ENCODE peak calls at places on chromosomes 16 and 17, in four cellular contexts. M is SHP77; D is activated CD4-positive, alpha-beta T cell treated with anti-CD3 and anti-CD28 coated beads, Interleukin-2, amount 10 ng/mL, durations not matched to agents 7 days and 5 days; G is nucleus accumbens. S is an unnamed sample.

GRCh38 chr17:57481901-57482300 is 225.6 kb downstream of the MSI2 start:
- DNase-seq in M (no peak), D (no peak), G (no peak), S (no peak)

GRCh38 chr16:50679676-50680555 is 1.2 kb downstream of the SNX20 start:
- DNase-seq in M (no peak), D (no peak), G (no peak), S (no peak)

GRCh38 chr16:73202176-73202729 is 154.3 kb upstream of the ZFHX3 start:
- DNase-seq in M (no peak), D (no peak), G (no peak), S (no peak)

GRCh38 chr16:86248325-86248905 is 261.9 kb upstream of the FOXF1 start:
- DNase-seq in M (no peak), D (no peak), G (no peak), S (no peak)

GRCh38 chr16:5056347-5056746 is 9.4 kb downstream of the C16orf89 start:
- DNase-seq in M (no peak), D (peak), G (no peak), S (no peak)

GRCh38 chr16:5504028-5504758 is 406.6 kb upstream of the EEF2KMT start:
- DNase-seq in M (no peak), D (no peak), G (peak), S (peak)

GRCh38 chr17:38584350-38584925 is 21.3 kb downstream of the SRCIN1 start:
- DNase-seq in M (peak), D (peak), G (peak), S (peak)

GRCh38 chr16:3007957-3008748 is 4.6 kb upstream of the CLDN9 start:
- DNase-seq in M (no peak), D (no peak), G (no peak), S (no peak)

GRCh38 chr16:60127196-60127595 is 1393.1 kb upstream of the GOT2 start:
- DNase-seq in M (no peak), D (no peak), G (no peak), S (no peak)

GRCh38 chr17:59428896-59429460 is 97.5 kb downstream of the YPEL2 start:
- DNase-seq in M (no peak), D (no peak), G (no peak), S (no peak)

GRCh38 chr16:57348361-57348760 is 10.2 kb upstream of the CCL22 start:
- DNase-seq in M (no peak), D (no peak), G (no peak), S (no peak)

GRCh38 chr17:683499-684254 is 31.0 kb downstream of the VPS53 start:
- DNase-seq in M (no peak), D (no peak), G (no peak), S (no peak)

GRCh38 chr16:84085774-84086173 is 31.0 kb downstream of the MBTPS1 start:
- DNase-seq in M (no peak), D (no peak), G (no peak), S (no peak)